ENCODE peak calls at places on chromosomes 11 and 22, in eight cellular contexts. L is cardiac fibroblast; X is AG04449; O is fibroblast of pulmonary artery; J is SJSA1; G is fibroblast of mammary gland; S is CD8-positive, alpha-beta memory T cell; M is A549. B is an unnamed sample.
A peak's percentile ranks its signal among the peaks of the same experiment; 100 is the strongest.

GRCh38 chr11:118295834-118296454 is 8.6 kb upstream of the CD3E start:
- DNase-seq in G (peak; percentile 47), L (peak; percentile 27), O (peak; percentile 46), X (no peak), S (no peak), J (no peak), M (no peak), B (no peak)

GRCh38 chr11:101706541-101706940 is 122.7 kb upstream of the TRPC6 start:
- DNase-seq in L (no peak), X (no peak), M (peak; percentile 60), O (peak; percentile 16), S (no peak), J (no peak), G (peak; percentile 54), B (peak; percentile 12)

GRCh38 chr11:60918941-60919275 is 5.0 kb downstream of the TMEM109 start:
- DNase-seq in G (peak; percentile 42), X (no peak), O (peak; percentile 44), M (peak; percentile 19), J (peak; percentile 47), S (no peak), L (peak; percentile 19), B (no peak)

GRCh38 chr11:20207781-20208621 is 47.7 kb upstream of the DBX1 start:
- DNase-seq in L (peak; percentile 2), M (no peak), J (no peak), O (no peak), X (no peak), S (no peak), G (no peak), B (no peak)

GRCh38 chr11:9757809-9758675 is 94.2 kb downstream of the SWAP70 start:
- DNase-seq in G (peak; percentile 68), M (peak; percentile 83), O (peak; percentile 73), L (peak; percentile 79), J (peak; percentile 87), X (no peak), S (peak; percentile 91), B (no peak)

GRCh38 chr11:72637198-72637597 is 37.0 kb downstream of the PDE2A start:
- DNase-seq in J (no peak), G (no peak), L (no peak), X (no peak), O (no peak), M (no peak), S (no peak), B (no peak)

GRCh38 chr22:40436460-40437431 is 66.4 kb downstream of the SGSM3 start:
- DNase-seq in G (peak; percentile 71), O (peak; percentile 81), M (peak; percentile 70), S (no peak), X (no peak), J (no peak), L (peak; percentile 81), B (no peak)

GRCh38 chr11:76823481-76824028 is 37.2 kb upstream of the ACER3 start:
- DNase-seq in L (peak; percentile 83), M (peak; percentile 89), X (no peak), J (peak; percentile 73), G (peak; percentile 79), O (peak; percentile 94), S (no peak), B (no peak)

GRCh38 chr22:22404598-22405284 is 103.8 kb downstream of the ZNF280B start:
- DNase-seq in X (no peak), S (no peak), G (no peak), L (no peak), J (no peak), O (no peak), M (no peak), B (no peak)

GRCh38 chr11:113372317-113372716 is 15.3 kb upstream of the ANKK1 start:
- DNase-seq in X (no peak), G (no peak), M (no peak), J (no peak), O (no peak), S (no peak), L (no peak), B (no peak)

GRCh38 chr22:31290494-31291402 is 1.5 kb downstream of the PIK3IP1 start:
- DNase-seq in O (peak; percentile 90), X (no peak), S (peak; percentile 94), L (peak; percentile 91), G (peak; percentile 86), J (peak; percentile 88), M (peak; percentile 89), B (peak; percentile 67)

DNA sequence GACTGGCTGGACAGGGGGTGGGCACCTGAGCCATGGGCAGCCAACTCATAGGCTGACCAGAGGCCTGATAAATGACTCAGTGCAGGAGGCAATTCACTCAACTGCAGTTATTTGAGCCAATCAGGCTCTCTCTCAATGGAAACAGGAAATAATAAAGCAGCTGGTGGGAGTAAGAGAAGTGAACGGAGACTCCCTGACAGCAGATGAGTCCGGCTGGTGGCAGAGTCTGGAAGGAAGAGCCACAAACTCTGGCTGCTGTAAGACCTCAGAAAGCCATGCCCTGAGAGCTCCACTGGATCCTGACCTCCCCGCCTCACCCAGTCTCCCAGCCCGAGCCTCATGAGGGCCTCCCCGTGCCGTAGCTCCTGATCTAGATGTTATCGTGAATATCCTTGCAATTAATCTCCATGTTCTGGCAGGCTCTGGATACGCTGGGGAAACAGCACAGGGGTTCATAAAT is 69.8 kb downstream of the TRIM29 start:
- DNase-seq in O (peak; percentile 48), L (peak; percentile 24), S (no peak), J (no peak), X (peak; percentile 2), M (no peak), G (peak; percentile 36), B (no peak)
- H3K4me3 ChIP-seq in O (no peak overlapping the region), L (no peak overlapping the region), S (no peak overlapping the region), J (no peak overlapping the region), X (no peak overlapping the region), M (no peak overlapping the region), G (no peak overlapping the region), B (no peak overlapping the region)

DNA sequence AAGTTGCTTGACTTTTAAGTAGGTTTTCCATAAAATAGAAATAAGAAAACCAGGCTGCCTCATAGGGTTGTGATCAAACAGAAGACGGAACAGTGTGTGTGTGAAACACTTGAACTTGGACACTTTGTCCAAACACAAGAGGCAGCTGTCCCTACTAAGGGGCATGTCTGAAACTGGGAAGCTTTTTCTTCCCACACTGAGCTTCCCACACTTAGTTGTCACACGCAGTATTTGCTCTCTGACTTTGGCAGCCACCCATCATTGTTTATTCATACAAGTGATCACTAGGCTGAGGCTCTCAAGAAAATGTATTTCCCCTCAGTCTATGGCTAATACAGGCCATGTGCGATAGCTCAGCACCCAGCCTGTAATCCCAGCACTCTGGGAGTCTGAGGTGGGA is 1.2 kb upstream of the C11orf91 start:
- DNase-seq in G (peak; percentile 92), S (no peak), O (peak; percentile 94), L (peak; percentile 89), M (peak; percentile 69), J (no peak), X (no peak), B (peak; percentile 90)
- H3K4me3 ChIP-seq in G (peak overlapping the region; percentile 38), S (no peak overlapping the region), O (peak overlapping the region; percentile 35), L (peak overlapping the region; percentile 38), M (no peak overlapping the region), J (no peak overlapping the region), X (no peak overlapping the region), B (peak overlapping the region; percentile 51)

GRCh38 chr11:125245299-125245698 is 80.7 kb downstream of the PKNOX2 start:
- DNase-seq in S (no peak), G (no peak), O (peak; percentile 68), J (no peak), L (peak; percentile 75), M (no peak), X (no peak), B (no peak)

GRCh38 chr11:125239585-125240331 is 75.2 kb downstream of the PKNOX2 start:
- DNase-seq in X (no peak), O (no peak), M (no peak), L (no peak), J (no peak), G (no peak), S (no peak), B (no peak)

GRCh38 chr11:125241104-125241503 is 76.6 kb downstream of the PKNOX2 start:
- DNase-seq in S (no peak), O (peak; percentile 43), G (no peak), L (peak; percentile 36), X (no peak), M (no peak), J (no peak), B (no peak)

GRCh38 chr11:125242141-125242780 is 77.7 kb downstream of the PKNOX2 start:
- DNase-seq in S (no peak), L (no peak), M (no peak), J (no peak), O (no peak), G (no peak), X (no peak), B (no peak)

GRCh38 chr11:125244166-125244565 is 79.6 kb downstream of the PKNOX2 start:
- DNase-seq in M (no peak), G (no peak), X (no peak), S (no peak), L (no peak), J (no peak), O (no peak), B (no peak)
- H3K4me3 ChIP-seq in M (no peak overlapping the region), G (no peak overlapping the region), X (no peak overlapping the region), S (no peak overlapping the region), L (no peak overlapping the region), J (no peak overlapping the region), O (no peak overlapping the region), B (no peak overlapping the region)

GRCh38 chr22:35687461-35687860 is 30.2 kb upstream of the APOL5 start:
- DNase-seq in G (no peak), X (no peak), J (no peak), S (no peak), O (peak; percentile 64), L (peak; percentile 57), M (no peak), B (no peak)

GRCh38 chr22:35686298-35686697 is 31.4 kb upstream of the APOL5 start:
- DNase-seq in L (no peak), X (no peak), S (no peak), O (no peak), M (no peak), G (no peak), J (no peak), B (no peak)

GRCh38 chr22:35690001-35690400 is 27.7 kb upstream of the APOL5 start:
- DNase-seq in M (no peak), J (no peak), S (no peak), X (no peak), O (no peak), L (no peak), G (no peak), B (no peak)

GRCh38 chr22:35685731-35686130 is 31.9 kb upstream of the APOL5 start:
- DNase-seq in O (peak; percentile 23), X (no peak), G (peak; percentile 56), L (no peak), S (no peak), M (no peak), J (no peak), B (no peak)

DNA sequence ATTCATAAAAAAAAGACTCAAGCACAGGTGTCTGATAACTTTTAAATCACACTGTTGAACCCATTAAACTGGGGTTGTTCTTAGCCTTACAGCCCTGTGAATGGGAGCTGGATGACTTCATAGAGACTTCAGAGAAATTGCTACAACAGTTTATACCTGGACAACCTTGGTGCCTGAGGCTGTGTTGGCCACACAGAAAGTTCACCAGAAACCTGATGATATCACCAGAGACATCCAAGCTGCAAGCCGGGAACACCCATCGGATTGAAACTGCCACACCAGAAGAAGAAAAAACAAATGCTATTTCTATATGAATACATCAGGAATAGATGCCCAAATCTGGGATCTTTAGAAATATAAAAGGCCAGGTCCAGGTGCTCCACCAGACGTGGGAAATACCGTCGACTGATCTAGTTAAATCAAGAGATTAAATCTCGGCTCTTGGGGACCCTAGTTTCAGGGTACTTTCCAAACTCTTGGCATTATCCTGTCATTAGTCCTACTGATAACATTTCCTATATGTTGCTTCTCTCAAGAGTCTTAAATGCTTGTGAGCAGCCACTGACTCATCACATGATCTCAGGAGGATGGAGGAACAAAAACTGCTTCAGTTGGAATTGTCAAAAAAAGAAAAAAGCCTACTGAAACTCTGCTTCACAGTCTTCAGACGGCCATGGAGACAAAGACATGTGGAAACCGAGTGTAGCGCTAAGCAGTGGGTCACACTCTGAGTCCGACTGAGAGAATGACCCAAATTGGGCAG is 28.6 kb upstream of the APOL5 start:
- DNase-seq in L (no peak), M (no peak), G (peak; percentile 19), S (no peak), J (no peak), X (no peak), O (no peak), B (no peak)
- H3K4me3 ChIP-seq in L (no peak overlapping the region), M (no peak overlapping the region), G (no peak overlapping the region), S (no peak overlapping the region), J (no peak overlapping the region), X (no peak overlapping the region), O (no peak overlapping the region), B (no peak overlapping the region)

B was measured in skeletal muscle cell.